ENCODE peak calls at places on chromosomes 13 and 19, in eight cellular contexts. V is NCI-H1092; U is T-helper 2 cell; T is ovary; J is NCI-H2029; B is substantia nigra; Q is CD8-positive, alpha-beta memory T cell; M is D721Med. A is an unnamed sample.

GRCh38 chr13:20702530-20702929 is 969 bp upstream of the IL17D start:
- DNase-seq in V (no peak), U (no peak), T (no peak), J (no peak), B (no peak), Q (no peak), M (no peak), A (no peak)

GRCh38 chr19:7386308-7386707 is 37.6 kb downstream of the ARHGEF18 start:
- DNase-seq in V (no peak), U (no peak), T (no peak), J (no peak), B (no peak), Q (no peak), M (peak), A (no peak)

GRCh38 chr19:28823338-28823961 is 389.5 kb downstream of the UQCRFS1 start:
- DNase-seq in V (no peak), U (no peak), T (no peak), J (no peak), B (no peak), Q (no peak), M (no peak), A (no peak)

GRCh38 chr13:19085876-19086275 is 95.7 kb downstream of the TUBA3C start:
- DNase-seq in V (no peak), U (no peak), T (no peak), J (no peak), B (no peak), Q (no peak), M (no peak), A (no peak)

GRCh38 chr19:41408256-41408655 is 10.6 kb downstream of the BCKDHA start:
- DNase-seq in V (no peak), U (no peak), T (no peak), J (no peak), B (no peak), Q (no peak), M (no peak), A (no peak)

GRCh38 chr19:28472843-28473242 is 740.1 kb downstream of the UQCRFS1 start:
- DNase-seq in V (no peak), U (no peak), T (no peak), J (no peak), B (no peak), Q (no peak), M (no peak), A (no peak)

GRCh38 chr13:44237276-44237767 is 136.3 kb upstream of the SERP2 start:
- DNase-seq in V (no peak), U (no peak), T (peak), J (no peak), B (no peak), Q (no peak), M (no peak), A (no peak)

GRCh38 chr13:69641773-69642172 is 465.9 kb upstream of the ATXN8OS start:
- DNase-seq in V (no peak), U (no peak), T (no peak), J (no peak), B (no peak), Q (no peak), M (no peak), A (no peak)

GRCh38 chr19:29449371-29449770 is 76.4 kb upstream of the VSTM2B start:
- DNase-seq in V (no peak), U (no peak), T (no peak), J (no peak), B (no peak), Q (no peak), M (no peak), A (no peak)

GRCh38 chr19:47391510-47392223 is 27.7 kb downstream of the MEIS3 start:
- DNase-seq in V (peak), U (peak), T (peak), J (peak), B (no peak), Q (peak), M (no peak), A (peak)

GRCh38 chr13:25136872-25137623 is 35.0 kb downstream of the AMER2 start:
- DNase-seq in V (no peak), U (no peak), T (no peak), J (no peak), B (no peak), Q (no peak), M (no peak), A (no peak)

GRCh38 chr19:49851456-49852259 is 699 bp downstream of the PTOV1 start:
- DNase-seq in V (peak), U (peak), T (peak), J (peak), B (no peak), Q (no peak), M (peak), A (no peak)

GRCh38 chr19:19387108-19387507 is 18.4 kb upstream of the GATAD2A start:
- DNase-seq in V (no peak), U (no peak), T (no peak), J (no peak), B (no peak), Q (no peak), M (no peak), A (no peak)

GRCh38 chr19:13181747-13182388 is 31.7 kb downstream of the IER2 start:
- DNase-seq in V (peak), U (no peak), T (peak), J (peak), B (no peak), Q (peak), M (no peak), A (peak)

GRCh38 chr19:12782424-12783225 is 7.3 kb upstream of the HOOK2 start:
- DNase-seq in V (peak), U (peak), T (peak), J (peak), B (peak), Q (no peak), M (peak), A (peak)

GRCh38 chr19:45450042-45450380 is 17.8 kb upstream of the FOSB start:
- DNase-seq in V (no peak), U (no peak), T (no peak), J (no peak), B (no peak), Q (peak), M (no peak), A (no peak)

GRCh38 chr13:28337196-28338045 is 157.5 kb downstream of the FLT1 start:
- DNase-seq in V (no peak), U (no peak), T (peak), J (peak), B (no peak), Q (no peak), M (no peak), A (no peak)

GRCh38 chr13:46016216-46016615 is 36.3 kb downstream of the ZC3H13 start:
- DNase-seq in V (no peak), U (no peak), T (no peak), J (no peak), B (no peak), Q (no peak), M (no peak), A (no peak)

GRCh38 chr19:5057860-5058259 is 88.9 kb downstream of the KDM4B start:
- DNase-seq in V (peak), U (no peak), T (peak), J (no peak), B (no peak), Q (no peak), M (no peak), A (no peak)

GRCh38 chr19:18419195-18419698 is at the start of gene SSBP4:
- DNase-seq in V (peak), U (peak), T (peak), J (peak), B (no peak), Q (peak), M (peak), A (peak)

GRCh38 chr19:40466219-40467006 is at the start of gene SPTBN4:
- DNase-seq in V (no peak), U (peak), T (peak), J (no peak), B (no peak), Q (peak), M (no peak), A (peak)

GRCh38 chr19:45256836-45257235 is 5.8 kb downstream of the MARK4 start:
- DNase-seq in V (no peak), U (no peak), T (no peak), J (no peak), B (no peak), Q (no peak), M (no peak), A (no peak)

GRCh38 chr19:7078007-7078406 is 8.5 kb downstream of the ZNF557 start:
- DNase-seq in V (no peak), U (no peak), T (no peak), J (no peak), B (no peak), Q (no peak), M (no peak), A (no peak)

GRCh38 chr13:78826936-78827335 is 168.0 kb upstream of the OBI1 start:
- DNase-seq in V (no peak), U (no peak), T (no peak), J (no peak), B (no peak), Q (no peak), M (no peak), A (no peak)

GRCh38 chr13:70253834-70254233 is 145.6 kb upstream of the KLHL1 start:
- DNase-seq in V (peak), U (no peak), T (no peak), J (peak), B (no peak), Q (no peak), M (no peak), A (no peak)

GRCh38 chr13:40981361-40981760 is 37.8 kb downstream of the ELF1 start:
- DNase-seq in V (no peak), U (no peak), T (no peak), J (no peak), B (no peak), Q (no peak), M (no peak), A (no peak)

A was measured in natural killer cell.